ENCODE peak calls at places on chromosomes 11 and 22, in four cellular contexts. One of them, this sample, is unnamed.

GRCh38 chr11:123187670-123188507 is 7.2 kb downstream of the CLMP start:
- DNase-seq in HepG2: no peak
- DNase-seq in H1: no peak
- DNase-seq in GM12878: no peak
- DNase-seq in this sample: no peak

GRCh38 chr11:114280696-114281095 is 15.5 kb upstream of the NNMT start:
- DNase-seq in HepG2: peak; percentile 46
- DNase-seq in H1: peak; percentile 85
- DNase-seq in GM12878: no peak
- DNase-seq in this sample: peak; percentile 81

GRCh38 chr11:119258983-119259382 is 52.8 kb downstream of the CBL start:
- DNase-seq in HepG2: no peak
- DNase-seq in H1: no peak
- DNase-seq in GM12878: no peak
- DNase-seq in this sample: no peak

GRCh38 chr11:2521681-2522630 is 77.1 kb downstream of the KCNQ1 start:
- DNase-seq in HepG2: no peak
- DNase-seq in H1: no peak
- DNase-seq in GM12878: no peak
- DNase-seq in this sample: no peak

GRCh38 chr11:72333657-72334056 is 89.7 kb upstream of the PHOX2A start:
- DNase-seq in HepG2: no peak
- DNase-seq in H1: peak; percentile 59
- DNase-seq in GM12878: no peak
- DNase-seq in this sample: peak; percentile 83

GRCh38 chr11:70029115-70029830 is 48.8 kb upstream of the ANO1 start:
- DNase-seq in HepG2: no peak
- DNase-seq in H1: no peak
- DNase-seq in GM12878: no peak
- DNase-seq in this sample: no peak

GRCh38 chr22:17303840-17304779 is 65.2 kb upstream of the CECR2 start:
- DNase-seq in HepG2: no peak
- DNase-seq in H1: no peak
- DNase-seq in GM12878: peak; percentile 77
- DNase-seq in this sample: no peak

GRCh38 chr22:39559456-39560105 is 11.0 kb upstream of the CACNA1I start:
- DNase-seq in HepG2: no peak
- DNase-seq in H1: peak; percentile 41
- DNase-seq in GM12878: no peak
- DNase-seq in this sample: no peak

GRCh38 chr11:123308077-123308476 is 113.0 kb upstream of the CLMP start:
- DNase-seq in HepG2: no peak
- DNase-seq in H1: no peak
- DNase-seq in GM12878: peak; percentile 19
- DNase-seq in this sample: no peak

GRCh38 chr11:68643576-68643975 is 40.8 kb upstream of the GAL start:
- DNase-seq in HepG2: no peak
- DNase-seq in H1: no peak
- DNase-seq in GM12878: no peak
- DNase-seq in this sample: no peak

GRCh38 chr11:61645179-61645868 is 34.9 kb upstream of the DAGLA start:
- DNase-seq in HepG2: no peak
- DNase-seq in H1: no peak
- DNase-seq in GM12878: no peak
- DNase-seq in this sample: no peak

GRCh38 chr11:77728203-77728786 is 90.7 kb upstream of the CLNS1A start:
- DNase-seq in HepG2: no peak
- DNase-seq in H1: no peak
- DNase-seq in GM12878: no peak
- DNase-seq in this sample: no peak

GRCh38 chr22:40533712-40534378 is 102.7 kb downstream of the MRTFA start:
- DNase-seq in HepG2: no peak
- DNase-seq in H1: no peak
- DNase-seq in GM12878: peak; percentile 74
- DNase-seq in this sample: no peak

GRCh38 chr11:35288817-35289541 is 130.4 kb downstream of the SLC1A2 start:
- DNase-seq in HepG2: no peak
- DNase-seq in H1: no peak
- DNase-seq in GM12878: no peak
- DNase-seq in this sample: no peak

DNA sequence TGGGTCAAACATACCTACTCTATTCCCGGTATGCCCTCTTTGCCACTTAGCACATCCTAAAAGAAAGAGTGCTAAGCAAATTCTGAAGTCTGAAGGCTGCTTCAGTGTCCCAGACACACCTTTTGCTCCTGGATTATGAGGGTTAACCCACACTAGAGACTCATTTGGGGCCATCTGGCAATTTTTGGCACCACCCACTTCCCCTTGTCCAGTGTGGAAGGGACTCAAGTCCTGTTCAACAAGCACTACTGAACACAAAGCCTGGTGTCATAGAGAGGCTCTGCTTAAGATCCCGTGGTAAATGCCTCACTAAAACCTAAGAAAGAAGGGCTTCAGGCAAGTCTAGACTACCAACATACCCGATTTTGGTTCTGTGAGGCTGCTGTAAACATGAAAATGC is 85.8 kb downstream of the SERGEF start:
- DNase-seq in HepG2: no peak
- DNase-seq in H1: no peak
- DNase-seq in GM12878: no peak
- DNase-seq in this sample: no peak
- TF ChIP-seq ZNF274 in HepG2: no peak
- TF ChIP-seq ZNF274 in H1: no peak
- TF ChIP-seq ZNF274 in GM12878: no peak
- TF ChIP-seq ZNF274 in this sample: no peak

GRCh38 chr22:22849640-22850610 is 37.7 kb upstream of the IGLL5 start:
- DNase-seq in HepG2: no peak
- DNase-seq in H1: no peak
- DNase-seq in GM12878: no peak
- DNase-seq in this sample: no peak

GRCh38 chr22:22851969-22852368 is 35.6 kb upstream of the IGLL5 start:
- DNase-seq in HepG2: no peak
- DNase-seq in H1: no peak
- DNase-seq in GM12878: no peak
- DNase-seq in this sample: no peak

GRCh38 chr22:22843848-22844247 is 43.8 kb upstream of the IGLL5 start:
- DNase-seq in HepG2: no peak
- DNase-seq in H1: no peak
- DNase-seq in GM12878: no peak
- DNase-seq in this sample: no peak

GRCh38 chr22:22853713-22854112 is 33.9 kb upstream of the IGLL5 start:
- DNase-seq in HepG2: no peak
- DNase-seq in H1: no peak
- DNase-seq in GM12878: no peak
- DNase-seq in this sample: no peak

DNA sequence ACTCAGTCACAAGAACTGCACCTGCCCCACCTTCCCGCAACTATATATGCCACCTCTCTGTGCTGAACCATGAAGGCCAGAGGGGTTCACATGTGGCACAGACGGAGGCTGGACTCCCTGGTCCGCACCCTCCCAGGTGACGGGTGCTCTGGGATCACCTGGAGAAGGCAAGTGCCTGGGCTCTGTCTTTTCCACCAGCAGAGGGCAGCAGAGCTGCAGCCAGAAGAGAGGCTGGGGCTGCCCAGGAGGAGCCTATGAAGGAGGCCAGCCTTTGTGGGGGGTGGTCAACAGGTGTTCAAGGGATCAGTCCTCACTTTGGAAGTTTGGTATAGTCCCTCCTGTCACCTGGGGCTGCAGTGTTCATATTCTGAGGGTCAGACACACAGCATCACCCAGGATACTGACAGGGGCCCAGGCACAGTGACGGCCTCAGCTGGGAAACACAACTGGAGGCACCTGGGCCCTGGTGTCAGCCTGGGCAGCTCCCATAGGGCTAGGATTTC is 39.2 kb upstream of the IGLL5 start:
- DNase-seq in HepG2: peak; percentile 50
- DNase-seq in H1: no peak
- DNase-seq in GM12878: no peak
- DNase-seq in this sample: peak; percentile 28
- H3K4me1 ChIP-seq in HepG2: no peaks in the 10 kb centered on the region
- H3K4me1 ChIP-seq in H1: no peaks in the 10 kb centered on the region
- H3K4me1 ChIP-seq in GM12878: peaks cover 18% of the 10 kb centered on the region
- H3K4me1 ChIP-seq in this sample: no peaks in the 10 kb centered on the region

GRCh38 chr22:32080904-32081303 is 37.8 kb downstream of the SLC5A1 start:
- DNase-seq in HepG2: peak; percentile 47
- DNase-seq in H1: no peak
- DNase-seq in GM12878: peak; percentile 7
- DNase-seq in this sample: peak; percentile 11
- TF ChIP-seq SUZ12 in HepG2: no peak
- TF ChIP-seq SUZ12 in H1: no peak
- TF ChIP-seq SUZ12 in GM12878: no peak
- TF ChIP-seq SUZ12 in this sample: no peak

GRCh38 chr22:21446128-21446826 is 20.9 kb upstream of the TMEM191C start:
- DNase-seq in HepG2: no peak
- DNase-seq in H1: no peak
- DNase-seq in GM12878: no peak
- DNase-seq in this sample: no peak
- TF ChIP-seq ZNF274 in HepG2: no peak
- TF ChIP-seq ZNF274 in H1: no peak
- TF ChIP-seq ZNF274 in GM12878: no peak
- TF ChIP-seq ZNF274 in this sample: no peak

DNA sequence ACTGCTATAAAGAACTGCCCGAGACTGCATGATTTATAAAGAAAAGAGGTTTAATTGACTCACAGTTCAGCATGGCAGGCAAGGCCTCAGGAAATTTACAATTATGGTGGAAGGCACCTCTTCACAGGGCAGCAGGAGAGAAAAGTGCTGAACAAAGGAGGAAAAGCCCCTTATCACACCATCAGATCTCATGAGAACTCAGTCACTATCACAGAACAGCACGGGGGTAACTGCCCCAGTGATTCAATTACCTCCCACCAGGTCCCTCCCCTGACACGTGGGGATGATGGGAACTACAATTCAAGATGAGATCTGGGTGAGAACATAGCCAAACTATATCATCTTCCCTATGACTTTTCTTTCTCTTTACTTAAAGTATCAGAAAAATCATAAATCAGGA is 104.0 kb upstream of the SYN3 start:
- DNase-seq in HepG2: no peak
- DNase-seq in H1: no peak
- DNase-seq in GM12878: no peak
- DNase-seq in this sample: no peak
- H3K4me1 ChIP-seq in HepG2: no peaks in the 10 kb centered on the region
- H3K4me1 ChIP-seq in H1: no peaks in the 10 kb centered on the region
- H3K4me1 ChIP-seq in GM12878: no peaks in the 10 kb centered on the region
- H3K4me1 ChIP-seq in this sample: no peaks in the 10 kb centered on the region

GRCh38 chr22:27867958-27868737 is 50.9 kb downstream of the PITPNB start:
- DNase-seq in HepG2: no peak
- DNase-seq in H1: no peak
- DNase-seq in GM12878: no peak
- DNase-seq in this sample: no peak

GRCh38 chr22:27867114-27867957 is 51.7 kb downstream of the PITPNB start:
- DNase-seq in HepG2: no peak
- DNase-seq in H1: no peak
- DNase-seq in GM12878: no peak
- DNase-seq in this sample: no peak

GRCh38 chr22:27863556-27863955 is 55.5 kb downstream of the PITPNB start:
- DNase-seq in HepG2: no peak
- DNase-seq in H1: no peak
- DNase-seq in GM12878: no peak
- DNase-seq in this sample: no peak

GRCh38 chr22:27868738-27869282 is 50.2 kb downstream of the PITPNB start:
- DNase-seq in HepG2: no peak
- DNase-seq in H1: no peak
- DNase-seq in GM12878: no peak
- DNase-seq in this sample: no peak

GRCh38 chr22:27866136-27867091 is 52.6 kb downstream of the PITPNB start:
- DNase-seq in HepG2: peak; percentile 43
- DNase-seq in H1: no peak
- DNase-seq in GM12878: no peak
- DNase-seq in this sample: no peak
- TF ChIP-seq SUZ12 in HepG2: no peak
- TF ChIP-seq SUZ12 in H1: no peak
- TF ChIP-seq SUZ12 in GM12878: no peak
- TF ChIP-seq SUZ12 in this sample: no peak

GRCh38 chr11:20488352-20488751 is 100.8 kb downstream of the PRMT3 start:
- DNase-seq in HepG2: no peak
- DNase-seq in H1: no peak
- DNase-seq in GM12878: no peak
- DNase-seq in this sample: no peak
- TF ChIP-seq ZNF274 in HepG2: no peak
- TF ChIP-seq ZNF274 in H1: no peak
- TF ChIP-seq ZNF274 in GM12878: no peak
- TF ChIP-seq ZNF274 in this sample: no peak

GRCh38 chr22:26642465-26643367 is 14.7 kb upstream of the MIAT start:
- DNase-seq in HepG2: no peak
- DNase-seq in H1: no peak
- DNase-seq in GM12878: no peak
- DNase-seq in this sample: no peak

GRCh38 chr22:26643368-26644100 is 13.9 kb upstream of the MIAT start:
- DNase-seq in HepG2: no peak
- DNase-seq in H1: no peak
- DNase-seq in GM12878: no peak
- DNase-seq in this sample: no peak

GRCh38 chr22:26648761-26649363 is 8.5 kb upstream of the MIAT start:
- DNase-seq in HepG2: no peak
- DNase-seq in H1: no peak
- DNase-seq in GM12878: no peak
- DNase-seq in this sample: no peak

GRCh38 chr22:26648011-26648497 is 9.3 kb upstream of the MIAT start:
- DNase-seq in HepG2: no peak
- DNase-seq in H1: peak; percentile 88
- DNase-seq in GM12878: no peak
- DNase-seq in this sample: peak; percentile 81

GRCh38 chr22:26646158-26646557 is 11.2 kb upstream of the MIAT start:
- DNase-seq in HepG2: no peak
- DNase-seq in H1: no peak
- DNase-seq in GM12878: no peak
- DNase-seq in this sample: no peak
- H3K4me1 ChIP-seq in HepG2: peaks cover 9% of the 10 kb centered on the region
- H3K4me1 ChIP-seq in H1: peaks cover 15% of the 10 kb centered on the region
- H3K4me1 ChIP-seq in GM12878: peaks cover 31% of the 10 kb centered on the region
- H3K4me1 ChIP-seq in this sample: peaks cover 14% of the 10 kb centered on the region

This sample was measured in NT2/D1.